ENCODE peak calls at places on chromosomes 3 and 15, in seven cellular contexts. Y, W, H, C, S, I and U are unnamed samples.

GRCh38 chr3:30004481-30004880 is 601.9 kb upstream of the TGFBR2 start:
- DNase-seq in Y (no peak), W (no peak), H (no peak), C (no peak), S (no peak), I (no peak), U (no peak)

GRCh38 chr3:52447512-52448355 is 2.8 kb upstream of the SEMA3G start:
- DNase-seq in Y (no peak), W (peak; percentile 64), H (no peak), C (no peak), S (no peak), I (peak; percentile 47), U (no peak)

GRCh38 chr15:44719293-44719999 is 8.1 kb downstream of the B2M start:
- DNase-seq in Y (no peak), W (no peak), H (no peak), C (no peak), S (no peak), I (no peak), U (no peak)

GRCh38 chr3:159928071-159928491 is 60.6 kb upstream of the IL12A start:
- DNase-seq in Y (no peak), W (no peak), H (no peak), C (no peak), S (no peak), I (no peak), U (no peak)

GRCh38 chr3:8095724-8096123 is 405.9 kb upstream of the LMCD1 start:
- DNase-seq in Y (no peak), W (no peak), H (peak; percentile 10), C (no peak), S (no peak), I (no peak), U (no peak)

GRCh38 chr3:49279376-49279775 is 2.3 kb upstream of the C3orf62 start:
- DNase-seq in Y (no peak), W (no peak), H (peak; percentile 36), C (no peak), S (no peak), I (no peak), U (no peak)

GRCh38 chr3:10627884-10628572 is 122.6 kb upstream of the ATP2B2 start:
- DNase-seq in Y (no peak), W (no peak), H (no peak), C (no peak), S (no peak), I (no peak), U (no peak)

GRCh38 chr3:186839874-186840641 is 2.5 kb upstream of the ADIPOQ start:
- DNase-seq in Y (no peak), W (no peak), H (no peak), C (no peak), S (no peak), I (no peak), U (no peak)

GRCh38 chr3:141876891-141877561 is 583 bp downstream of the ATP1B3 start:
- DNase-seq in Y (peak; percentile 25), W (peak; percentile 89), H (peak; percentile 64), C (peak; percentile 15), S (peak; percentile 77), I (peak; percentile 66), U (no peak)

GRCh38 chr3:139559541-139559940 is 20.0 kb upstream of the RBP1 start:
- DNase-seq in Y (no peak), W (no peak), H (no peak), C (no peak), S (no peak), I (no peak), U (no peak)

GRCh38 chr15:65054333-65055200 is 9.4 kb downstream of the SLC51B start:
- DNase-seq in Y (peak; percentile 89), W (peak; percentile 87), H (peak; percentile 61), C (peak; percentile 85), S (peak; percentile 86), I (peak; percentile 85), U (peak; percentile 54)

GRCh38 chr15:27961801-27962200 is 137.3 kb downstream of the OCA2 start:
- DNase-seq in Y (no peak), W (no peak), H (no peak), C (no peak), S (no peak), I (no peak), U (no peak)

GRCh38 chr3:36876181-36876936 is 68.5 kb downstream of the TRANK1 start:
- DNase-seq in Y (peak; percentile 33), W (no peak), H (no peak), C (peak; percentile 40), S (no peak), I (no peak), U (no peak)

GRCh38 chr3:85355572-85355971 is 396.8 kb downstream of the CADM2 start:
- DNase-seq in Y (no peak), W (no peak), H (no peak), C (no peak), S (no peak), I (no peak), U (no peak)

DNA sequence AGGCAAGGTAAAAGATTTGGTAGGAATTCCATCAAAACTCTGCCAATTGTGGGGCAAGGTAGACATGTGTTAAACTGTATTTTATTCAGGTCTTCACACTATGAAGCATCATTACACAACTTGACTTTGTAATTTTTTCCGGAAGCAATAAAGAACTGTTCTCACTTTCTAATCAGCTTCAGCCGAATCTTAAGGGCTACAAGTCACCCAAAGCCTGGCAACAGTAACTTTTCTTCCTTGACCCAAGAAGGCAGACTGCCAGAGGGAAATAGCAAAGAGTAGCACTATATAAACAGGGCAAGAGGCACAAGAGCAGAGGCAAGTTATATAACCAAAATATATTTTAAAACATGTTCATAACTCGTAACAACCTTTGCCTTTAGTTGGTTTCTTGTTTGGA is 1.5 kb downstream of the SLTM start:
- DNase-seq in Y (peak; percentile 21), W (no peak), H (peak; percentile 65), C (no peak), S (no peak), I (no peak), U (no peak)
- TF ChIP-seq POLR2A in Y (no peak), W (no peak), H (no peak), C (no peak), S (no peak), I (no peak), U (no peak)

DNA sequence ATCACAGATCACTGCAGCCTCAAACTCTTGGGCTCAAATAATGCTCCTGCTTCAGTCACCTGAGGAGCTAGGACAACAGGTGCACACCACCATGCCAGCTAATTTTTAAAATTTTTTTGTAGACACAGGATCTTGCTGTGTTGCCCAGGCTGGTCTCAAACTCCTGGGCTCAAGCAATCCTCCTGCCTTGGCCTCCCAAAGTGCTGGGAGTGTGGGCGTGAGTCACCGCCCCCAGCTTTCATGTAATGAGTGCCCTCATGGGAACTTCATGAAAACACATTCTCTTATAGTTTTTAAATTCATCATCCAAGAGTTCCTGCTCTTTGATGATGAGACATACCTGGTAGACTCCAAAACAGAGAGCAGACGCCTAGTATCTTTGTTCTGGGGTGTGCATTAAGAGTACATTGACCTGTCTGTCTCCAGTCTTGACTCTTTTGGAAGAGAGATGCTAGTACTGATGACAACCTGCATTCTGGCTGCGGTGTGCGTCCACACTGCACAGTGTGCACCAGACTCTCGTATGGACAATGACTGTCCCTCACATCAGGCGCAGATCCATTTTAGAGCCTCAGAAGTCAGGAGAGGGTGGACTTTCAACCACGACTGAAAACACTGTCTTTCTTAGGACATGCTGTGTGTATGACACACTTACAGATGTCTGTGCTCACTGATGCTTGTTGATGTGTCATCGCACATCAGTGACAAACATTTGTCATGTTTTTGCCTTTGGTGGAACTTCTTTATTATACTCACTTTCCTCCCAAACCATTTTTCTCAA is 2.0 kb downstream of the NRROS start:
- DNase-seq in Y (no peak), W (no peak), H (no peak), C (no peak), S (no peak), I (no peak), U (no peak)
- TF ChIP-seq POLR2A in Y (peak; percentile 72), W (no peak), H (no peak), C (peak; percentile 40), S (no peak), I (no peak), U (no peak)

GRCh38 chr15:41971089-41971892 is 1.1 kb downstream of the EHD4 start:
- DNase-seq in Y (peak; percentile 56), W (peak; percentile 90), H (peak; percentile 83), C (peak; percentile 53), S (peak; percentile 77), I (peak; percentile 66), U (peak; percentile 73)
- TF ChIP-seq POLR2A in Y (peak; percentile 93), W (no peak), H (no peak), C (peak; percentile 89), S (no peak), I (peak; percentile 54), U (no peak)

GRCh38 chr3:15064835-15065549 is at the start of gene MRPS25:
- DNase-seq in Y (peak; percentile 95), W (peak; percentile 98), H (peak; percentile 96), C (peak; percentile 96), S (peak; percentile 95), I (peak; percentile 95), U (peak; percentile 98)
- TF ChIP-seq POLR2A in Y (peak; percentile 95), W (peak; percentile 25), H (peak; percentile 96), C (peak; percentile 97), S (peak; percentile 93), I (peak; percentile 94), U (peak; percentile 98)

GRCh38 chr15:66497502-66498455 is at the start of gene SNAPC5:
- DNase-seq in Y (peak; percentile 75), W (peak; percentile 100), H (peak; percentile 96), C (peak; percentile 82), S (peak; percentile 98), I (peak; percentile 96), U (peak; percentile 61)
- TF ChIP-seq POLR2A in Y (peak; percentile 73), W (no peak), H (peak; percentile 78), C (peak; percentile 83), S (peak; percentile 66), I (peak; percentile 80), U (peak; percentile 74)

GRCh38 chr15:63066302-63066701 is 23.8 kb downstream of the TPM1 start:
- DNase-seq in Y (no peak), W (no peak), H (no peak), C (no peak), S (no peak), I (no peak), U (no peak)
- TF ChIP-seq POLR2A in Y (no peak), W (no peak), H (no peak), C (no peak), S (no peak), I (no peak), U (no peak)

GRCh38 chr3:39096775-39097174 is 10.7 kb downstream of the GORASP1 start:
- DNase-seq in Y (no peak), W (no peak), H (no peak), C (no peak), S (no peak), I (no peak), U (no peak)
- TF ChIP-seq POLR2A in Y (no peak), W (no peak), H (no peak), C (no peak), S (no peak), I (no peak), U (no peak)